ENCODE peak calls at places on chromosomes 1 and 21, in five cellular contexts. I, U, F, V and H are unnamed samples.

GRCh38 chr1:223770621-223771315 is 58.4 kb downstream of the CAPN2 start:
- DNase-seq in U (no peak), V (no peak), F (no peak), I (no peak), H (no peak)

GRCh38 chr1:65480684-65481405 is 60.4 kb downstream of the LEPR start:
- DNase-seq in I (no peak), V (no peak), F (no peak), U (no peak), H (no peak)

GRCh38 chr21:45980271-45980670 is 1.3 kb upstream of the COL6A1 start:
- DNase-seq in I (no peak), U (no peak), V (no peak), F (no peak), H (no peak)

GRCh38 chr1:41631971-41632370 is 147.5 kb upstream of the EDN2 start:
- DNase-seq in V (peak), F (no peak), U (no peak), I (no peak), H (no peak)

GRCh38 chr1:63330331-63330916 is 8.1 kb downstream of the FOXD3 start:
- DNase-seq in U (no peak), I (no peak), V (no peak), F (no peak), H (no peak)

GRCh38 chr1:93585059-93585966 is 96.3 kb downstream of the BCAR3 start:
- DNase-seq in V (peak), I (peak), U (no peak), F (no peak), H (no peak)

GRCh38 chr1:179153217-179153616 is 71.3 kb downstream of the TOR3A start:
- DNase-seq in U (no peak), F (no peak), V (no peak), I (no peak), H (no peak)

GRCh38 chr21:31559368-31560119 is 99.9 kb upstream of the SOD1 start:
- DNase-seq in V (peak), U (peak), I (peak), F (peak), H (peak)

GRCh38 chr1:185308126-185308525 is 8.9 kb downstream of the IVNS1ABP start:
- DNase-seq in I (no peak), V (no peak), U (no peak), F (no peak), H (no peak)

GRCh38 chr1:10528066-10529014 is 53.6 kb downstream of the PEX14 start:
- DNase-seq in F (no peak), I (peak), V (peak), U (peak), H (peak)

GRCh38 chr1:10530281-10530740 is 55.6 kb downstream of the PEX14 start:
- DNase-seq in F (no peak), I (peak), V (peak), U (peak), H (no peak)

GRCh38 chr1:10529772-10530171 is 55.0 kb downstream of the PEX14 start:
- DNase-seq in I (no peak), F (no peak), V (no peak), U (no peak), H (no peak)

GRCh38 chr1:10530756-10531155 is 56.0 kb downstream of the PEX14 start:
- DNase-seq in F (no peak), I (no peak), V (peak), U (peak), H (peak)

GRCh38 chr1:10529096-10529495 is 54.3 kb downstream of the PEX14 start:
- DNase-seq in V (no peak), F (no peak), U (no peak), I (no peak), H (no peak)
- H3K4me3 ChIP-seq in V (no peak), F (no peak), U (no peak), I (no peak), H (no peak)

DNA sequence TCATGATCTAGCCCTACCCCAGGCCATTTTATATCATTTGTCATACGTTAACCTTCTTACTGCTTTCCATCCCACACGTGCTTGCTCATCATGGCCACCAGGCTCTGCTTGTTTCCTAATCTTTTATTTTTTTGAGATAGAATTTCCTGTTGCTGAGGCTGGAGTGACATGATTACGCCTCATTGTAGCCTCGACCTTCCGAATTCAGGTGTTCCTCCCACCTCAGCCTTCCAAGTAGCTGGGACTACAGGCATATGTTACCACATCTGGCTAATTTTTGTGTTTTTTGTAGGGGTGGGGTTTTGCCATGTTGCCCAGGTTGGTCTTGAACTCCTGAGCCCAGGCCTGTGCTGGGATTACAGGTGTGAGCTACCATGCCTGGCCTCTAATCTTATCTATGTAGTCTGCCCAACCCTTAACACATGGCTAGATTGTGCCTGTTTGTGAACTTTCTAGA is 3.3 kb downstream of the UAP1 start:
- DNase-seq in I (no peak), F (no peak), V (peak), U (no peak), H (no peak)
- H3K4me3 ChIP-seq in I (no peak), F (no peak), V (no peak), U (no peak), H (no peak)

GRCh38 chr1:208934933-208935332 is 648.6 kb upstream of the CAMK1G start:
- DNase-seq in V (no peak), F (no peak), I (no peak), U (no peak), H (no peak)
- H3K4me3 ChIP-seq in V (no peak), F (no peak), I (no peak), U (no peak), H (no peak)

GRCh38 chr1:18946550-18947381 is 9.7 kb downstream of the IFFO2 start:
- DNase-seq in I (no peak), V (no peak), F (no peak), U (no peak), H (no peak)

GRCh38 chr1:18947570-18947969 is 8.9 kb downstream of the IFFO2 start:
- DNase-seq in V (no peak), I (no peak), U (no peak), F (no peak), H (no peak)

GRCh38 chr1:18949689-18950414 is 6.6 kb downstream of the IFFO2 start:
- DNase-seq in U (peak), I (no peak), V (peak), F (no peak), H (no peak)

GRCh38 chr1:18948913-18949688 is 7.4 kb downstream of the IFFO2 start:
- DNase-seq in I (peak), U (peak), F (no peak), V (peak), H (no peak)

DNA sequence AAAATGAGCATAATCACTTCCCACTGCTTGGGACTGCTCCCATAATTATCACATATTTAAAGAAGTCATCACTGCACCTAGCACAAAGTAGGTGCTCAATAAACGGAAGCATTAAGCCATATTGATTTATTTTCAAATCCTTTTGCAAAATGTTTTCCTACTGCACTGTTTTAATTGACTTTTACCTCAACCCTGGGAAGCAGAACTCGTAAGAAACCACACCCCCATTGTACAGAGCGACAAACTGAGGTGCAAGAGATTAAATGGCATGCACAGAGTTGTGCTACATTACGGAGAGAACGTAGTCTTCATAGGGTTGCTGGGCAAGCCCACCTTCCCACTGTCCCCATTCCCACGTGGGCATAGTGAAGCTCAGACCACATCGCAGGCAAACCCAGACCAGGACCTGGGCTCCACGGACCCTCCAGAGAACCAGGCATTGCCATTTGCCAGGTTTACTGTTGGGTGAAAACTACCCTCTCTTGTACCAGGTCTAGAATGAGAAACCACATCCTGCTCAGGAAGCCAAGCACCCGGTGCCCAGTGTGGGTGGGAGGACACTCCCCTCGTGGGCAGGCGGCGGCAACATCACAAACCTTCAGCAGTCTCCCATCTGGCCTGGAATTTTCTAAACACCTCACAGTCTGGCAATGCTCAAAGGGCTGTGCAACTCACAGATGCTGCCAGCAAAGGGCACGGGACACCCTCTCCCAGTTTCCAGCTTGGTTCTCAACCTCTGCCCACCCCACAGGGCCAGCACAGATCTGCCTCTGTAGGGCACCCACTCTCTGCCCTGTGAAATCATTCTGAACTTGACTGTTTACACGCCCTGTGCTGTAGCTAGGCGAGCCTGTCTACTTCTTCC is 8.2 kb downstream of the IFFO2 start:
- DNase-seq in U (no peak), F (peak), I (no peak), V (no peak), H (no peak)
- H3K4me3 ChIP-seq in U (no peak), F (peak), I (no peak), V (no peak), H (no peak)

DNA sequence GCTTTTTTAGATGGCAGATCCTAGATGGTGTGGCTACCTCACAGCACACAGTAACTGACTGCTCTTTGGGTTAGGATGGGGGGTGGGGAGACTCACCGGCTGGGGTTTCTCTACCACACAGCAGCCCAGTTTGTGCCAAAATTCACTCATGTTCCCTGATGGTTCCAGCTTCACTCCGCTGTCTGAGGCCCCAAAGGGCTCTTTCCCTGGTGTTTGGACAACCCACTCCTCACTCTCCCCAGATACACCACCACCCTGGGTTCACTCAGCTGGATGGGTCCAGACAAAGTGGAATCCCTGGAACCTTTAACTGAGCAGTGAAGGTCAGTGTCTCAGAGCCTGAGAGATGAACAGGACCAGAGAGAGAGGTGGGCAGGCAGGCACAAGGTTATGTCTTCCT is 3.8 kb downstream of the CDC42SE1 start:
- DNase-seq in U (no peak), V (no peak), I (no peak), F (no peak), H (no peak)
- H3K4me3 ChIP-seq in U (no peak), V (no peak), I (no peak), F (peak), H (no peak)